ENCODE peak calls at places on chromosomes 7 and 10, in eight cellular contexts. V, Q, L, D, F, C, Y and R are unnamed samples. For H3K4me1, the result is how much of the 10 kb centered on the place peaks cover.

GRCh38 chr7:27203964-27204594 is 4.2 kb upstream of the HOXA13 start:
- DNase-seq in V (no peak), Q (no peak), L (no peak), D (no peak), F (no peak), C (no peak), Y (no peak), R (no peak)

GRCh38 chr10:132646443-132647097 is 109.0 kb downstream of the INPP5A start:
- DNase-seq in V (no peak), Q (no peak), L (no peak), D (no peak), F (peak), C (peak), Y (no peak), R (no peak)

GRCh38 chr10:50614444-50615137 is 9.2 kb downstream of the SGMS1 start:
- DNase-seq in V (no peak), Q (no peak), L (no peak), D (no peak), F (no peak), C (peak), Y (no peak), R (peak)

GRCh38 chr7:137342340-137342739 is 1.2 kb downstream of the PTN start:
- DNase-seq in V (no peak), Q (no peak), L (no peak), D (no peak), F (no peak), C (no peak), Y (peak), R (no peak)

GRCh38 chr7:80581472-80581871 is 57.0 kb upstream of the CD36 start:
- DNase-seq in V (peak), Q (no peak), L (no peak), D (no peak), F (no peak), C (no peak), Y (peak), R (no peak)

GRCh38 chr10:79057481-79058275 is 11.1 kb upstream of the ZMIZ1 start:
- DNase-seq in V (no peak), Q (peak), L (no peak), D (no peak), F (peak), C (peak), Y (no peak), R (no peak)

GRCh38 chr10:98023024-98023423 is 7.4 kb downstream of the CRTAC1 start:
- DNase-seq in V (no peak), Q (no peak), L (no peak), D (no peak), F (no peak), C (no peak), Y (no peak), R (peak)

GRCh38 chr10:71234970-71235681 is 22.8 kb downstream of the UNC5B start:
- DNase-seq in V (peak), Q (no peak), L (peak), D (no peak), F (no peak), C (peak), Y (peak), R (no peak)

GRCh38 chr10:79327090-79327457 is 20.2 kb upstream of the PPIF start:
- DNase-seq in V (no peak), Q (peak), L (no peak), D (no peak), F (no peak), C (no peak), Y (no peak), R (no peak)

GRCh38 chr7:74026406-74027123 is 1.4 kb upstream of the ELN start:
- DNase-seq in V (peak), Q (peak), L (peak), D (peak), F (peak), C (peak), Y (peak), R (peak)

GRCh38 chr7:2405601-2406345 is 2.4 kb downstream of the CHST12 start:
- DNase-seq in V (no peak), Q (peak), L (peak), D (peak), F (peak), C (no peak), Y (no peak), R (no peak)

GRCh38 chr7:111401516-111401915 is 160.8 kb downstream of the IMMP2L start:
- DNase-seq in V (no peak), Q (no peak), L (no peak), D (no peak), F (no peak), C (no peak), Y (peak), R (no peak)

GRCh38 chr10:49618861-49619260 is 5.0 kb downstream of the CHAT start:
- DNase-seq in V (no peak), Q (no peak), L (no peak), D (no peak), F (no peak), C (no peak), Y (no peak), R (no peak)

GRCh38 chr10:93079663-93080349 is 6.1 kb downstream of the CYP26A1 start:
- DNase-seq in V (no peak), Q (no peak), L (peak), D (no peak), F (no peak), C (no peak), Y (no peak), R (no peak)

GRCh38 chr10:27741173-27742091 is 4.2 kb downstream of the MKX start:
- DNase-seq in V (peak), Q (peak), L (peak), D (no peak), F (no peak), C (peak), Y (no peak), R (peak)

DNA sequence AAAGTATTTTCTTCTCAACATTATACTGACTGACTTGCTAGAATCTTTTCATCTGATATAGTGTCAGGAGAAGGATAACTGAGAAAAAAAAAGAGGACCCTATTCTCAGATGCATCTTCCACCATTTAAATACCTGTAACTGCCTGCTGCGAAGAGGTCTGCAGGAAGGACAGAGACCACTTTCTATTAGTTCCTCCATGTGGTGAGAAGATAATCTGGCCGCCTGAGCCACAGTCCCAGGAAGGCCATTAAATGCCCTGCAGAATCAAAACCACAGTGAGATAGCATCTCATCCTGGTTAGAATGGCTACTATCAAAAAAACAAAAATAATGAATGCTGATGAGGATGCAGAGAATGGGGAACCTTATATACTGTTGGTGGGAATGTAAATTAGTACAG is 19.9 kb upstream of the IFIT1B start:
- DNase-seq in V (no peak), Q (no peak), L (no peak), D (no peak), F (no peak), C (no peak), Y (no peak), R (no peak)
- TF ChIP-seq POLR2A in V (no peak), Q (no peak), L (no peak), D (no peak), F (no peak), C (no peak), Y (no peak), R (no peak)

DNA sequence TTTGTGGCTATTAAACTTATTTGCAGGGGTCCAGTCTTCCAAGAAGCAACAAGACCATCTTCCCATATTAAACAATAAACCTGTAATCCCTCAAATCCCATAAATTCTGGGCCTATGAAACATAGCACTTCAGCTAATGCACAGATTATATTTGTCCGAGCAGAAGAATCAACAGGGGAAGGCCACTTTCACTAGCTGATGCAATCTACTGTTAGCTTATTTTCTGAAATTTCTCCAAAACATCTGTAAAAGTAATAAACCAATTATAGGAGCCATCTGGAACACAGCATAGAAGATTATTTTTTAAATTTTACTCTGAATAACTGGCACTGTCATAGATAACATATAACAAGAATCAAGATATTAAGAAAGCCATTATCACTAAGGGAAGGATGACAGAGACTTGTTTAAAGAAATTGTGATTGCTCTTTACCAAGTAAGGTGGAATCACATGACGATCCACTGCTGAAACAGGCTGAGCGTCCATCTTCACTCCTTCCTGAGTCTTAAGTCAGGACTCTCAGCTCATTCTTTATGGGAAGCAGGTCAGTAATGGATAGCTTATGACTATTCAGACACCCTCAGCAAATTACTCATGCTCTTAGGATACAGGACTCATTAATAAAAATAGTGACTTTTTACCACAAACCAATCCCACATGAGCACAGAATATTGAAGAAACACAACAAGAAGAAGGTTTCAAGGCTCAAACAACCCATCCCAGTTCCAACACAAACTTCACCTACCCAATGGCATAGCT is 719.5 kb downstream of the XPNPEP1 start:
- DNase-seq in V (no peak), Q (no peak), L (no peak), D (no peak), F (no peak), C (no peak), Y (peak), R (no peak)
- H3K4me1 ChIP-seq in V (under half), Q (under half), L (under half), D (under half), F (under half), C (under half), Y (under half), R (under half)

GRCh38 chr7:101251871-101252659 is 7.2 kb upstream of the FIS1 start:
- DNase-seq in V (peak), Q (peak), L (peak), D (peak), F (peak), C (peak), Y (peak), R (peak)
- TF ChIP-seq POLR2A in V (no peak), Q (peak), L (peak), D (peak), F (peak), C (peak), Y (peak), R (no peak)

DNA sequence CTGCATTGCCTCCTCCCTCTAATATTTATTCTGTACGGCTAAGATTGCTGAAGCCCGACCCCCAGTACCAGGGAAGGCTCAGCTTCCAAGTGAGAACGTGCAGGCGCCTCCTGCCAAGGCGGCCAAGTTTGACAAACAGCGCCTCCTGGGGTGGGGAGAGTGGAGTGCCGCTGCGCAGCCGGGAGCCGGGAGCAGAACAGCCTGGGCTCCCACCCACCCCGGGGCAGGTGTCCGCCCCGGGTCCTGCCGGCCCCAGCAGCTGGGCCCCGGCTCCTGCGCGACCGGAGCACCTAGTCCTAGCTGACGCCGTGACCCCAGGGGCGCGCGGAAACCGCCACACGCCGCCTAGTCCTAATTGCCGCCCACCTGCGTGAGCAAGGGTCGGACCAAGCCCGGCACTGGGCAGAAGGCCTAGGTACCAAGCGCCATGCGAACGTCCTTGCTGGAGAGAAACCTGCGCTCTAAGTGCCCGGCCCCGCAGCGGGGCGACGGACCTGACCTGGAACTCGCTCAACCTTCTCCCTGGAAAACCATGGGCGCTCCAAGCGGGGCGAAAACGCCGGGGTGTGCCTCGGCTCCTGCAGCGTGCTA is 5.0 kb upstream of the EBF3 start:
- DNase-seq in V (peak), Q (no peak), L (peak), D (no peak), F (no peak), C (peak), Y (peak), R (no peak)
- H3K4me1 ChIP-seq in V (under half), Q (under half), L (half or more), D (under half), F (under half), C (half or more), Y (under half), R (under half)

GRCh38 chr7:112452102-112452888 is 2.0 kb downstream of the IFRD1 start:
- DNase-seq in V (peak), Q (peak), L (no peak), D (peak), F (peak), C (peak), Y (peak), R (peak)
- TF ChIP-seq POLR2A in V (no peak), Q (peak), L (no peak), D (peak), F (no peak), C (peak), Y (peak), R (no peak)

DNA sequence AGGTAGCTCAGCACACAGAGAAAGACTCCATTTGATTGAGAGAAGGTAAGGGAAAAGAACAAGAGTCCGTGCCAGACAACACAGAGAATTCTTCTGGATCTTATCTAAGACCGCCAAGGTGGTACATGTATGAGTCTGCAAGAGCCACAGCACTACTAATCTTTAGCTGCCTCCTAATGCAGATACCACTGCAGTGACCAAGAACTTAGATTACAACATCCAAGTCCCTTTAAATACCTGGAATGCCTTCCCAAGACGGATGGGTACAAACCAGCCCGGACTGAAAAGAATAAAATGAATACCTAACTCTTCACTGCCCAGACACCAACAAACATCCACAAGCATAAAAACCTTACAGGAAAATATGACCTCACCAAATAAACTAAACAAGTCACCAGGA is 33.3 kb downstream of the TFEC start:
- DNase-seq in V (no peak), Q (no peak), L (no peak), D (no peak), F (no peak), C (no peak), Y (no peak), R (no peak)
- H3K4me1 ChIP-seq in V (under half), Q (under half), L (under half), D (under half), F (under half), C (under half), Y (under half), R (under half)

GRCh38 chr7:158779061-158779992 is 50.0 kb downstream of the ESYT2 start:
- DNase-seq in V (no peak), Q (peak), L (no peak), D (no peak), F (no peak), C (peak), Y (peak), R (peak)

GRCh38 chr7:158782638-158783490 is 46.4 kb downstream of the ESYT2 start:
- DNase-seq in V (peak), Q (peak), L (no peak), D (no peak), F (no peak), C (peak), Y (peak), R (peak)

GRCh38 chr7:158781976-158782637 is 47.2 kb downstream of the ESYT2 start:
- DNase-seq in V (no peak), Q (no peak), L (no peak), D (no peak), F (no peak), C (no peak), Y (no peak), R (no peak)

GRCh38 chr7:158783595-158783994 is 45.7 kb downstream of the ESYT2 start:
- DNase-seq in V (no peak), Q (no peak), L (no peak), D (no peak), F (no peak), C (no peak), Y (no peak), R (no peak)

DNA sequence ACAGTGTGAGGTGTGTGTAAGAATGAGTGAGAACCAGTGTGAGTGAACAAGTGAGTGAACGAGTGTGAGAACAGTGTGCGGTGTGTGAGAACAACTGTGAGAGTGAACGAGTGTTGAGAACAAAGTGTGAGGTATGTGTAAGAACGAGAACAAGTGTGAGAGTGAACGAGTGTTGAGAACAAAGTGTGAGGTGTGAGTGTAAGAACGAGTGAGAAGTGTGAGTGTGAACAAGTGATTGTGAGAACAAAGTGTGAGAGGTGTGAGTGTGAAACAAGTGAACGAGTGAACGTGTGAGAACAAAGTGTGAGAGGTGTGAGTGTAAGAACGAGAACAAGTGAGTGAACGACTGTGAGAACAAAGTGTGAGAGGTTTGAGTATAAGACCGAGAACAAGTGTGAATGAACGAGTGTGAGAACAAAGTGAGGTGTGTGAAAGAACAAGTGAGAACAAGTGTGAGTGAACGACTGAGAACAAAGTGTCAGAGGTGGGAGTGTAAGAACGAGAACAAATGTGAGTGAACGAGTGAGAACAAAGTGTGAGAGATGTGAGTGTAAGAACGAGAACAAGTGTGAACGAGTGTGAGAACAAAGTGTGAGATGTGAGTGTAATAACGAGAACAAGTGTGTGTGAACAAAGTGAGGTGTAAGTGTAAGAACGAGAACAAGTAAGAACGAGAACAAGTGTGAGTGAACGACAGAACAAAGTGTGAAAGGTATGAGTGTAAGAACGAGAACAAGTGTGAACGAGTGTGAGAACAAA is 47.9 kb downstream of the ESYT2 start:
- DNase-seq in V (no peak), Q (no peak), L (no peak), D (no peak), F (no peak), C (no peak), Y (no peak), R (no peak)
- TF ChIP-seq POLR2A in V (no peak), Q (no peak), L (no peak), D (no peak), F (no peak), C (no peak), Y (no peak), R (no peak)

GRCh38 chr7:5291301-5291700 is 8.6 kb downstream of the SLC29A4 start:
- DNase-seq in V (no peak), Q (no peak), L (no peak), D (no peak), F (no peak), C (no peak), Y (no peak), R (no peak)
- H3K4me1 ChIP-seq in V (under half), Q (under half), L (under half), D (under half), F (under half), C (under half), Y (under half), R (under half)

GRCh38 chr7:131574741-131575140 is 18.3 kb upstream of the PODXL start:
- DNase-seq in V (no peak), Q (no peak), L (no peak), D (no peak), F (no peak), C (no peak), Y (no peak), R (no peak)

GRCh38 chr7:131581241-131582157 is 25.1 kb upstream of the PODXL start:
- DNase-seq in V (peak), Q (no peak), L (peak), D (peak), F (no peak), C (peak), Y (no peak), R (peak)

GRCh38 chr7:131583430-131583829 is 27.0 kb upstream of the PODXL start:
- DNase-seq in V (no peak), Q (no peak), L (no peak), D (no peak), F (no peak), C (no peak), Y (no peak), R (no peak)

GRCh38 chr7:131578602-131579001 is 22.2 kb upstream of the PODXL start:
- DNase-seq in V (no peak), Q (no peak), L (no peak), D (no peak), F (no peak), C (no peak), Y (no peak), R (no peak)
- TF ChIP-seq POLR2A in V (no peak), Q (no peak), L (no peak), D (no peak), F (no peak), C (no peak), Y (no peak), R (no peak)